ENCODE peak calls at places on chromosomes 7 and 10, in five cellular contexts. P is GM12878, M is K562, U is HepG2, B is H1. L is an unnamed sample.

GRCh38 chr10:129233351-129234148 is 233.5 kb upstream of the MGMT start:
- DNase-seq in B (no peak), P (no peak), U (no peak), M (no peak), L (no peak)

GRCh38 chr10:83522881-83523386 is 616.4 kb upstream of the GHITM start:
- DNase-seq in B (no peak), M (no peak), P (no peak), U (no peak), L (no peak)

GRCh38 chr7:70384891-70385290 is 747.1 kb upstream of the GALNT17 start:
- DNase-seq in M (no peak), U (no peak), B (no peak), P (no peak), L (no peak)

GRCh38 chr7:67947651-67948050 is 951.0 kb downstream of the TYW1 start:
- DNase-seq in M (no peak), U (no peak), P (no peak), B (no peak), L (no peak)

GRCh38 chr7:133822816-133823552 is 304.2 kb upstream of the LRGUK start:
- DNase-seq in P (no peak), U (no peak), B (no peak), M (no peak), L (no peak)

GRCh38 chr10:22894714-22895113 is 33.1 kb upstream of the ARMC3 start:
- DNase-seq in P (no peak), M (peak), B (no peak), U (no peak), L (no peak)

GRCh38 chr7:78062214-78062613 is 263.6 kb downstream of the PHTF2 start:
- DNase-seq in M (no peak), B (no peak), P (no peak), U (no peak), L (no peak)

GRCh38 chr7:113774182-113774807 is 144.5 kb downstream of the PPP1R3A start:
- DNase-seq in B (no peak), U (peak), P (no peak), M (peak), L (peak)

GRCh38 chr7:4882169-4882741 is 1.3 kb downstream of the RADIL start:
- DNase-seq in M (peak), U (no peak), B (peak), P (no peak), L (no peak)

DNA sequence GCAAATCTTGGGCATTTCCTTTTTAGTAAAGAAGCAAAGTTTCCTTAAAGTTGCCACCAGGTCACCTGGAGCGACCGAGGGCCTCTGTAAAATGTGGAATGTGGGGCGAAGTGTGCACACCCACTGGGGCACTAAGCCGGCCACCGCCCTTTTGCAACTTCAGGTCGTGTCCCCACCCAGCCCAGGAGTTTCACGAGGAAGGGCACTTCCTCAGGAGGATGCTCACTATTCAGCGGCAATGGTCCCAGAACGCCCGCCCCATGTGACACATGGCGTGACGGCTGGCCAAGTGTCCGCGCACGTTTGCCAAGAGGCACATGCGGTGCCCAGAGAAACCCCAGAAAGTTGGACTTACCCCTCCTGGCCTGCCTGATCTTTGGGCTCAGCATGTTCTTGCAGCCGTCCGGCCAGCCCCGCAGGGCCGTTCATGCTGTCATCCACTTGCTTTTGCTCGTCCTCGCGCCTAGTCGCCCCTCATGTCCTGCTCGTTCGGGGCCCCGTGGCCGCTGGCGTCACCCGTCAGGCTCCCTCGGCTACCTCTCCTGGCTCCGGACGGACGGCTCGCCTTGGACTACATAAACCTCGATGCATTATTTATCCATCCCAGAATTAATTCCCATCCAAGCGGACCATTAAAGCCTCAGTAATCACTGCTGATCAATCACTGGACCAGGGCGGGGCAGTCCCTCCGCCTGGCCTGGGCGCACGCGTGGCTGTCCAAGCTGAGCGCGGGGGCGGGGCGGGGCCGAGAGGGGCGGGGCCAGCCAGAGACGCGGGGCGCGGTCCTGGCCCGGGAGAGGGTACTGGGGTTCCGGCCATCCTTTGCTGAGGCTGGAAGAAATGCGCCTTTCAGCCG is at the start of gene ARHGAP22:
- DNase-seq in M (peak), P (no peak), B (peak), U (no peak), L (peak)
- TF ChIP-seq KDM1A in M (no peak), P (no peak), B (no peak), U (no peak), L (no peak)

GRCh38 chr10:69583106-69583505 is 9.9 kb upstream of the NEUROG3 start:
- DNase-seq in B (no peak), M (no peak), U (no peak), P (no peak), L (no peak)
- TF ChIP-seq MAX in B (no peak), M (no peak), U (no peak), P (no peak), L (no peak)

GRCh38 chr7:7190142-7190541 is 7.8 kb downstream of the C1GALT1 start:
- DNase-seq in P (no peak), M (peak), B (no peak), U (no peak), L (peak)
- TF ChIP-seq KDM1A in P (no peak), M (peak), B (no peak), U (no peak), L (no peak)

DNA sequence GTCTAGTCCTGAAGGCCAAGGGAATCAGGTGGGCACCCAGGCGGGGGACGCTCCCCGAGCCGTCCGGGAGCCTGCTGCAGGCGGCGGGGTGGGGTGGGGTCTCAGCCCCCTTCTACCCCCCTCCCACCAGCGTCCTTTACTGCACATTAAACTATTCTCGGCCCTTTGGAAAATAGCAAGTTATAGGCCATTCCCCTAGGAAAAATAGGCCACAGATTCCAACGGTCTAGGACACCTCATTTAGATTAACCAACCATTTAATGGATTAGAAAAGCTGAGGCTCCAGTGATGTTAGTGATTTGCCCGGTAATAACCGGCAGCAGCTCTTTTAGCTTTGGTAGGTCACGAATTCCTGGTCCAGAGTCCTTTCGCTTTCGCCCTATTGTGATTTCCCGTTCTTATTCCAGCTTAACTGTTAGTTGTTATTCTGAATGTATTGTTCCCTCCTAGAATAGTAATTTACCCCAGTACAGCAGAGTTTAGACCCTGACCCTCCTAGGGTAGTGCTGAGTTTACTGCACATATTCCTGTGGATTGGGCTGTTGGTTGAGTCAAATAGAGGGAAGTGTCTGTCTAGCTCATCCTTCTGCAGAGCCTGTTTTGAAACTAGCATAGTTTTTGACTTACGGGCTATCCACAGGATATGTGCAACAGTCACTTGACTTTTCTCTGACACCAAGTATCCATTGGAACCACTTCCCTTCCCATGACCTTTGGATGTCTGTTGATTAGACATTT is 721 bp downstream of the GSTO1 start:
- DNase-seq in U (peak), B (no peak), P (no peak), M (no peak), L (peak)
- TF ChIP-seq MAX in U (no peak), B (no peak), P (no peak), M (no peak), L (no peak)

L was measured in A549.